ENCODE peak calls at places on chromosome 19, in nine cellular contexts. E is fibroblast of lung, Z is stomach, M is pancreas, G is mammary epithelial cell, A is uterus, R is left ventricle myocardium inferior, Q is lower lobe of right lung, V is IMR-90. F is an unnamed sample.

GRCh38 chr19:13850910-13851753 is 25.8 kb upstream of the NANOS3 start:
- DNase-seq in E (peak; percentile 95), Z (peak; percentile 83), M (peak; percentile 85), G (peak; percentile 95), A (peak; percentile 95), R (peak; percentile 79), Q (peak; percentile 91), V (peak; percentile 94), F (peak; percentile 90)

GRCh38 chr19:49073514-49074378 is 1.2 kb upstream of the KCNA7 start:
- DNase-seq in E (no peak), Z (no peak), M (no peak), G (peak; percentile 57), A (no peak), R (no peak), Q (no peak), V (no peak), F (no peak)

GRCh38 chr19:11089254-11090013 is at the start of gene LDLR:
- DNase-seq in E (peak; percentile 97), Z (peak; percentile 85), M (peak; percentile 87), G (peak; percentile 95), A (peak; percentile 87), R (peak; percentile 76), Q (peak; percentile 89), V (peak; percentile 90), F (peak; percentile 93)

GRCh38 chr19:36409841-36410240 is 8.6 kb downstream of the ZFP82 start:
- DNase-seq in E (no peak), Z (no peak), M (no peak), G (no peak), A (no peak), R (no peak), Q (no peak), V (no peak), F (no peak)

GRCh38 chr19:5281588-5281987 is 59.0 kb downstream of the PTPRS start:
- DNase-seq in E (peak; percentile 11), Z (peak; percentile 27), M (no peak), G (no peak), A (peak; percentile 64), R (peak; percentile 84), Q (peak; percentile 57), V (no peak), F (peak; percentile 27)

GRCh38 chr19:44890366-44891015 is 563 bp upstream of the TOMM40 start:
- DNase-seq in E (peak; percentile 100), Z (no peak), M (no peak), G (peak; percentile 100), A (no peak), R (no peak), Q (no peak), V (peak; percentile 100), F (no peak)

GRCh38 chr19:55113570-55114039 is 3.8 kb downstream of the PPP1R12C start:
- DNase-seq in E (peak; percentile 94), Z (peak; percentile 58), M (peak; percentile 77), G (peak; percentile 16), A (peak; percentile 99), R (peak; percentile 93), Q (peak; percentile 81), V (peak; percentile 92), F (peak; percentile 71)

GRCh38 chr19:50050406-50051223 is 24.8 kb downstream of the ZNF473 start:
- DNase-seq in E (peak; percentile 78), Z (peak; percentile 55), M (peak; percentile 62), G (peak; percentile 77), A (peak; percentile 62), R (peak; percentile 85), Q (peak; percentile 92), V (peak; percentile 79), F (peak; percentile 87)

GRCh38 chr19:39483141-39483540 is 2.5 kb downstream of the TIMM50 start:
- DNase-seq in E (no peak), Z (no peak), M (no peak), G (no peak), A (no peak), R (no peak), Q (no peak), V (no peak), F (no peak)

GRCh38 chr19:38538793-38539528 is 78.8 kb downstream of the MAP4K1 start:
- DNase-seq in E (no peak), Z (no peak), M (no peak), G (peak; percentile 28), A (no peak), R (no peak), Q (peak; percentile 25), V (no peak), F (no peak)

GRCh38 chr19:12139885-12140544 is at the start of gene ZNF20:
- DNase-seq in E (peak; percentile 93), Z (peak; percentile 98), M (peak; percentile 97), G (peak; percentile 91), A (peak; percentile 94), R (peak; percentile 96), Q (peak; percentile 97), V (peak; percentile 91), F (peak; percentile 97)

GRCh38 chr19:12139309-12139708 is 841 bp downstream of the ZNF20 start:
- DNase-seq in E (no peak), Z (no peak), M (no peak), G (no peak), A (no peak), R (no peak), Q (no peak), V (peak; percentile 8), F (no peak)

GRCh38 chr19:12141405-12141736 is 1.2 kb upstream of the ZNF20 start:
- DNase-seq in E (no peak), Z (no peak), M (no peak), G (no peak), A (no peak), R (no peak), Q (no peak), V (no peak), F (no peak)

GRCh38 chr19:12140545-12141404 is 625 bp upstream of the ZNF20 start:
- DNase-seq in E (peak; percentile 84), Z (peak; percentile 92), M (peak; percentile 84), G (peak; percentile 72), A (peak; percentile 87), R (peak; percentile 88), Q (peak; percentile 91), V (peak; percentile 80), F (peak; percentile 88)

GRCh38 chr19:12137541-12137940 is 2.6 kb downstream of the ZNF20 start:
- DNase-seq in E (no peak), Z (no peak), M (no peak), G (no peak), A (no peak), R (no peak), Q (no peak), V (no peak), F (no peak)
- H3K9me3 ChIP-seq in E (peaks cover 11% of the 10 kb centered on the region), Z (peaks cover 21% of the 10 kb centered on the region), M (no peaks in the 10 kb centered on the region), G (peaks cover 29% of the 10 kb centered on the region), A (peaks cover 15% of the 10 kb centered on the region), R (peaks cover 16% of the 10 kb centered on the region), Q (peaks cover 20% of the 10 kb centered on the region), V (peaks cover 36% of the 10 kb centered on the region), F (peaks cover 34% of the 10 kb centered on the region)

GRCh38 chr19:32599736-32600157 is 18.8 kb downstream of the PDCD5 start:
- DNase-seq in E (peak; percentile 74), Z (no peak), M (no peak), G (peak; percentile 23), A (no peak), R (no peak), Q (no peak), V (peak; percentile 69), F (no peak)

GRCh38 chr19:32595491-32595890 is 14.5 kb downstream of the PDCD5 start:
- DNase-seq in E (no peak), Z (no peak), M (no peak), G (no peak), A (no peak), R (no peak), Q (no peak), V (no peak), F (no peak)

GRCh38 chr19:32598022-32598421 is 17.0 kb downstream of the PDCD5 start:
- DNase-seq in E (no peak), Z (no peak), M (no peak), G (no peak), A (no peak), R (no peak), Q (no peak), V (no peak), F (no peak)

GRCh38 chr19:32599258-32599657 is 18.3 kb downstream of the PDCD5 start:
- DNase-seq in E (no peak), Z (no peak), M (no peak), G (no peak), A (no peak), R (no peak), Q (no peak), V (no peak), F (no peak)

DNA sequence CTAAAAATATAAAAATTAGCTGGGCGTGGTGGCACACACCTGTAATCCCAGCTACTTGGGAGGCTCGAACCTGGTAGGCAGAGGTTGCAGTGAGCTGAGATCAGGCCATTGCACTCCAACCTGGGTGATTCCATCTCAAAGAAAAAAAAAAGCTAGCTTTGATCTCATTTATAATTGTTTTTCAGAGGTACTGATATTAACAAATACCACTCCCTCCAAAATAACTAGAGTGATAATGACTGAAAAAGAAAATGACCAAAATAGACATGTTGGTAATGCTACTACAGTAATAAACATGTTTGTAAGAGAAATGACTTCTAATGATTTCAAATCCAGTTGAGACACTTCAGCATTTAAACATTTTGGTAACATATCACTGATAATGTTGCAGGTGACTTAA is 13.0 kb downstream of the PDCD5 start:
- DNase-seq in E (no peak), Z (no peak), M (no peak), G (no peak), A (no peak), R (no peak), Q (no peak), V (no peak), F (no peak)
- H3K4me1 ChIP-seq in E (no peaks in the 10 kb centered on the region), Z (no peaks in the 10 kb centered on the region), M (no peaks in the 10 kb centered on the region), G (no peaks in the 10 kb centered on the region), A (no peaks in the 10 kb centered on the region), R (no peaks in the 10 kb centered on the region), Q (no peaks in the 10 kb centered on the region), V (no peaks in the 10 kb centered on the region), F (no peaks in the 10 kb centered on the region)

DNA sequence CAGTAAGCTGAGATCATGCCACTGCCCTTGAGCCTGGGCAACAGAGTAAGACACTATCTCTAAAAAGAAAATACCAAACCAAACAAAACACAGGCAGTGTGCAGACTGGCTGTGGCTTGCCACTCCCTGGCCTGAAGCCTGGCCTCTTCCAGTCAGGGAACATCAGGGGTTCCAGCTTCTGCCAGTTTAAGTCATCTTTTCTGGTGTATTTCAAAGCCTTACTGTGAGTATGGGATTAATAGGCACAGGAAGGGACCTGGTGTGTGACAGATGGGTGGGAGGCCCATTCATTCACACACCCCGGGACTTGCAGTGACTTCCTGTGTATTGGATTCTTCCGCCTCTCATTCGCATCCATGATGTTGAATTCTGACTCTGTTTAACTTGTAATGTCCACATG is 26.9 kb upstream of the F2RL3 start:
- DNase-seq in E (no peak), Z (no peak), M (no peak), G (no peak), A (no peak), R (no peak), Q (no peak), V (no peak), F (no peak)
- H3K9me3 ChIP-seq in E (no peaks in the 10 kb centered on the region), Z (no peaks in the 10 kb centered on the region), M (no peaks in the 10 kb centered on the region), G (no peaks in the 10 kb centered on the region), A (no peaks in the 10 kb centered on the region), R (no peaks in the 10 kb centered on the region), Q (no peaks in the 10 kb centered on the region), V (no peaks in the 10 kb centered on the region), F (no peaks in the 10 kb centered on the region)

DNA sequence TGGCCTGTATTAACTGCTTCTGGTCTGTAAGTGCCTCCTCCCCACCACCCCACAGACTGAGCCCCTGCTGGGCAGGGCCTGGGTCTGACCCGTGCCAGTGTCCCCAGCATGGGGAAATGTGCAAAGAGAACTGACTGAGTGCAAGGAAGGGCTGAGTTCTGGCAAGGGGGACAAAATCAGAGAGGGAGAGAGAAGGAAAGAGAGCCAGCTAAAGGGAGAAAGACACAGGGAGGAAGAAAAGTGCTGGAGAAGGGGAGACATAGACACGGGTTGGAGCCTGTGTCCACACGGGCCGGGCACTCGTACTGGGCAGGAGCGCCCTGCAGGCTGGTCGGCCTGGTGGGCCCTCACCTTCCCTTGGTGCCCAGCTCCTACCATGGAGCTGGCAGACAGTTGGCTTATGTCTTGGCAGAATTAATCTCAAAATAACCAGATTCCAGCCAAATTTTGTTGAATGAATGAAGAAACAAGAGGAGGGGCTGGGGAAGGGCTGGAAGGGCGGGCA is 1.2 kb downstream of the NKG7 start:
- DNase-seq in E (no peak), Z (no peak), M (no peak), G (no peak), A (no peak), R (no peak), Q (no peak), V (no peak), F (no peak)
- H3K4me1 ChIP-seq in E (peaks cover 3% of the 10 kb centered on the region), Z (peaks cover 18% of the 10 kb centered on the region), M (no peaks in the 10 kb centered on the region), G (peaks cover 5% of the 10 kb centered on the region), A (no peaks in the 10 kb centered on the region), R (peaks cover 17% of the 10 kb centered on the region), Q (peaks cover 6% of the 10 kb centered on the region), V (peaks cover 6% of the 10 kb centered on the region), F (peaks cover 6% of the 10 kb centered on the region)